ENCODE peak calls at places on chromosomes 12 and 14, in eight cellular contexts. H, V, W, X, I, A, P and T are unnamed samples.

GRCh38 chr14:60349663-60350365 is 100.8 kb downstream of the PPM1A start:
- DNase-seq in A (no peak), V (no peak), X (peak; percentile 16), I (no peak), P (peak; percentile 33), W (peak; percentile 52), H (peak; percentile 56), T (no peak)

GRCh38 chr12:130079254-130079653 is 83.0 kb upstream of the FZD10 start:
- DNase-seq in H (no peak), I (no peak), W (no peak), V (no peak), P (no peak), A (no peak), X (no peak), T (no peak)

GRCh38 chr14:55514819-55515470 is 65.1 kb upstream of the KTN1 start:
- DNase-seq in P (no peak), H (peak; percentile 87), W (no peak), A (no peak), V (no peak), I (no peak), X (no peak), T (no peak)

GRCh38 chr12:104473374-104473983 is 16.7 kb downstream of the CHST11 start:
- DNase-seq in W (peak; percentile 46), H (no peak), I (no peak), V (no peak), P (no peak), A (no peak), X (no peak), T (no peak)

GRCh38 chr14:23195552-23196101 is 12.2 kb upstream of the SLC7A8 start:
- DNase-seq in A (no peak), H (no peak), P (no peak), W (no peak), V (no peak), I (no peak), X (no peak), T (no peak)

GRCh38 chr12:22672951-22673350 is 48.0 kb downstream of the ETNK1 start:
- DNase-seq in H (peak; percentile 79), A (no peak), P (no peak), V (no peak), X (no peak), I (no peak), W (no peak), T (no peak)

GRCh38 chr12:29149691-29150382 is 759 bp downstream of the FAR2 start:
- DNase-seq in X (peak; percentile 38), I (no peak), P (no peak), V (no peak), A (peak; percentile 30), H (no peak), W (no peak), T (no peak)

GRCh38 chr14:94548999-94549985 is 11.9 kb upstream of the SERPINA4 start:
- DNase-seq in H (peak; percentile 36), X (peak; percentile 43), W (peak; percentile 64), V (peak; percentile 65), I (peak; percentile 85), P (peak; percentile 63), A (no peak), T (peak; percentile 91)

GRCh38 chr12:71846322-71846940 is 6.9 kb downstream of the TBC1D15 start:
- DNase-seq in P (no peak), V (no peak), H (peak; percentile 47), W (peak; percentile 56), X (no peak), A (no peak), I (no peak), T (no peak)

GRCh38 chr12:126383506-126383905 is 1318.3 kb downstream of the AACS start:
- DNase-seq in A (no peak), I (no peak), V (no peak), X (no peak), W (no peak), P (no peak), H (no peak), T (no peak)

GRCh38 chr14:105075364-105076295 is 10.4 kb upstream of the GPR132 start:
- DNase-seq in P (no peak), A (peak; percentile 82), W (peak; percentile 92), I (peak; percentile 54), X (peak; percentile 54), H (peak; percentile 52), V (peak; percentile 53), T (peak; percentile 67)

GRCh38 chr12:59871779-59872178 is 275.9 kb downstream of the SLC16A7 start:
- DNase-seq in X (no peak), H (no peak), I (no peak), A (no peak), V (no peak), W (no peak), P (no peak), T (no peak)

GRCh38 chr14:103547455-103547940 is 15.0 kb downstream of the BAG5 start:
- DNase-seq in I (no peak), W (no peak), A (no peak), P (no peak), H (no peak), V (no peak), X (no peak), T (no peak)

GRCh38 chr12:42213023-42213422 is 25.0 kb downstream of the YAF2 start:
- DNase-seq in X (peak; percentile 25), H (peak; percentile 59), A (peak; percentile 30), I (no peak), W (no peak), V (no peak), P (no peak), T (no peak)

GRCh38 chr14:105537580-105538474 is 11.4 kb downstream of the TMEM121 start:
- DNase-seq in I (peak; percentile 69), H (no peak), P (peak; percentile 78), A (peak; percentile 56), V (peak; percentile 66), X (peak; percentile 62), W (peak; percentile 40), T (no peak)

GRCh38 chr14:100589760-100590469 is 2.7 kb upstream of the BEGAIN start:
- DNase-seq in I (no peak), P (no peak), A (no peak), W (no peak), V (no peak), H (no peak), X (no peak), T (no peak)

GRCh38 chr14:95274283-95274682 is 45.4 kb downstream of the CLMN start:
- DNase-seq in X (peak; percentile 76), I (no peak), W (no peak), V (no peak), A (no peak), P (no peak), H (no peak), T (no peak)

DNA sequence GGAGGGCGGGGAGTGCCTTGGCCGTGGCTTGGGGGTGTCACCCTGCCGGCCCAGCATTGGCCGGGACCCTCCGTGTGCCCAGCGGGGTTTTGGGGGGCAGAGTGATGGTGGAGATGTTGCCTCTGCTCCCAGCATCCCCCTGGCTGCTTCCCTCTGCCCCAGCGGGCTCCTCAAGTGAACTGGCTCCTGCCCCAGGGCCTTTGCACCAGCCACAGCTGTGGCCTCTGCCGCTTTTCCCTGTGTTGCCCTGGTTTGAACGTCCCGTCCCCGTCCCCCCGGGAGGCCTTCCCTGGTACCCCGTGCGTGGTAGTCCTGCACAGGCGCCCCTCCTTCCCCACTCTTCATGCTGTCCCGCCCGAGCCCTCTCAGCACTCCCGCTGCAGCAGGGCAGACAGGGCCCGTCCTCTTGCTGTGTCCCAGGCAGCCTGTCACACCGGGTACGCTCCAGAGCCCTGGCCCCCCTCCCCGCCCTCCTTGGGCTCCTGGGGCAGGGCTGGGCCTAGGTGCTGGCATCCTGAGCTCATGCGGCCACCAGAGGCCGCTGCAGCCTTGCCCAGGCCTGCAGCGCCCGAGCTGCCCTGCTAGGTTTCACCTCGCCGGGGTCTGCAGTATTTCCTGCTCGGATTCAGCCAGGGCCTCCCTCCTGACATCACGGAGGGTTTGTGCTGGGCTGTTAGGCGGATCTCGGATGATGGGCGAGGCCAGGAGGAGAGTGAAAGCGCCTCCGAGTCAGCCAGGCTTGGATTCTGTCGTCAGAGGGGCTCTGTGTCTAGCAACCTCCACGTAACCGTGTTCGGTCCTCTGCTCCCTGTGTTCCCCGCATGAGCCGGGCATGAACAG is 9.5 kb downstream of the NOC4L start:
- DNase-seq in H (peak; percentile 61), X (peak; percentile 65), A (peak; percentile 76), W (peak; percentile 83), I (peak; percentile 84), V (no peak), P (peak; percentile 68), T (no peak)
- TF ChIP-seq POLR2A in H (peak; percentile 37), X (no peak), A (no peak), W (no peak), I (no peak), V (no peak), P (no peak), T (no peak)

DNA sequence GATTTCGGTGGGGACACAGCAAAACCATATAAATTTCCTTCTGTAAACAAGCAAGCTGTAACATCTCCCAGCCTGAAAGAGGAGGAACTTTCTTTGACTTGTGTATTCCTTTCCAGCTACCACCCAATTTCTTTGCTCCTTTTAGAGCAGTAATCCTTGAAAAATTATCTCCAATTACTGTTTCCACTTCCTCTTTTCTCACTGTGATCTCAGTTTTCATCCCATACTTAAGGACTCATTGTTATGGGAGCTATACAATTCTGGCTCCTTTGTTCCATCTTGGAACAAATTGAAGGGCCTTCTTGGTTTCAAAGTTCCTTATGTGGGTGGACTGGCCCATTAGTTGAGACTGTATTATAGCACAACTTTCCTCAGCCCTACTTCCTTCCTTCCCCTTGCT is 152.6 kb downstream of the AKAP6 start:
- DNase-seq in H (no peak), X (no peak), W (no peak), I (no peak), A (no peak), V (no peak), P (no peak), T (no peak)
- H3K4me3 ChIP-seq in H (no peak overlapping the region), X (no peak overlapping the region), W (no peak overlapping the region), I (no peak overlapping the region), A (no peak overlapping the region), V (no peak overlapping the region), P (no peak overlapping the region), T (no peak overlapping the region)

DNA sequence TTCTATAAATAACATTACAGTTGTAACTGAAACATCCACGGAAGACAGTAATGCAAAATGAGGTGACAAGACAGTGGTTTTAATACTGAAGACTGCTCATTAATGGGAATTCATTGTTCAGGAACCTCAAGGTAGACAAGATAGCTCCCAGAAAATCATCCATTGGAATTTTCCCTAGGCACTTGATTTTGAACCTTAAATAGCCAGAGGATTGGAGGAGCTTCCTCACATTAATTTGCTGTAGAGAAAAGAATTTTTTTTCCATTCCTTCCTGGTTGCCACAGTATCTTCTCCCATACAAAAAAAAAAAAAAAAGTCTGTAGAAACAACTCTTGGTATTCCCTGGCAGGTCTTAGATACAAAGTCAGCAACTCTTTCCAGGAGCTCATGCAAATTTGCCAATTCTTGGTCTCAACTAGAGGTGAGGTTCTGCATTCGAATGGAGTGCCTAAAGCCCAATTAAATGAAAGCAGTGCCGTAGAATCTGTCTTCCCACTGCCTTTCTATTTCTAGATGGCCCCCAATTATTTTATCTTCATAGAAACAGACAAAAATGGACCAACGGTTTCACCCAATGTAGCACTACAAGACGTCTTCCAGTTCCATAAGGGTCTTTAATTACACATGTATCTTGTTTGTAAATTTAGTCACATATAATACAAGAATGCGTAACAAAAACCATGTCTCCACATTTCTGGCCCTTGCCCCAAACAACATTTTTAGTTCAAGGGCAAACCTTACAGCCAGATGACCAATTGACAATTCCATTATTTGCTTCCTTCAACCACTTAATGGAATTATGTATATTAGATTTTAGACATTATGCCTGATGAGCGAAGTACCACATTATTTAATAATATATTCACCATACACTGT is 13.5 kb downstream of the SLC38A2 start:
- DNase-seq in H (no peak), X (no peak), W (no peak), I (no peak), V (no peak), P (no peak), A (no peak), T (no peak)
- TF ChIP-seq POLR2A in H (no peak), X (no peak), W (no peak), I (no peak), V (peak; percentile 60), P (no peak), A (no peak), T (no peak)

GRCh38 chr14:67900188-67900587 is 80.6 kb downstream of the RAD51B start:
- DNase-seq in A (no peak), W (no peak), P (no peak), H (no peak), V (no peak), I (no peak), X (no peak), T (no peak)
- H3K4me3 ChIP-seq in A (no peak overlapping the region), W (no peak overlapping the region), P (no peak overlapping the region), H (no peak overlapping the region), V (no peak overlapping the region), I (no peak overlapping the region), X (no peak overlapping the region), T (no peak overlapping the region)